ENCODE peak calls at places on chromosomes 3 and 15, in six cellular contexts. Y is IMR-90, M is mesenchymal stem cell, I is H9, F is H1, T is trophoblast cell. X is an unnamed sample.

GRCh38 chr3:185353225-185353624 is 9.7 kb upstream of the MAP3K13 start:
- DNase-seq in I (no peak), T (no peak), Y (no peak), F (no peak), M (no peak), X (no peak)

GRCh38 chr3:121737644-121738043 is 11.9 kb downstream of the GOLGB1 start:
- DNase-seq in M (no peak), I (no peak), F (no peak), Y (no peak), T (no peak), X (no peak)

GRCh38 chr3:159828542-159828943 is 160.1 kb upstream of the IL12A start:
- DNase-seq in M (peak; percentile 69), F (no peak), I (no peak), T (peak; percentile 75), Y (peak; percentile 68), X (no peak)

GRCh38 chr3:138173769-138174420 is 826 bp downstream of the DBR1 start:
- DNase-seq in T (peak; percentile 21), I (no peak), M (no peak), Y (no peak), F (no peak), X (no peak)

GRCh38 chr15:100879461-100880138 is at the start of gene ALDH1A3:
- DNase-seq in I (peak; percentile 52), Y (peak; percentile 16), T (peak; percentile 16), M (peak; percentile 48), F (no peak), X (no peak)

GRCh38 chr15:45618813-45619212 is 16.0 kb upstream of the SQOR start:
- DNase-seq in Y (no peak), F (no peak), T (no peak), M (no peak), I (no peak), X (no peak)

GRCh38 chr3:58306662-58307286 is 454 bp downstream of the HTD2 start:
- DNase-seq in F (no peak), T (peak; percentile 43), Y (peak; percentile 30), I (peak; percentile 54), M (peak; percentile 65), X (no peak)

GRCh38 chr3:111998661-111999641 is at the start of gene TAGLN3:
- DNase-seq in I (peak; percentile 68), F (no peak), M (peak; percentile 30), T (no peak), Y (no peak), X (peak; percentile 95)

GRCh38 chr15:96047255-96047931 is 283.1 kb upstream of the NR2F2 start:
- DNase-seq in M (peak; percentile 61), T (peak; percentile 86), F (no peak), I (no peak), Y (peak; percentile 98), X (no peak)

GRCh38 chr3:128080323-128080898 is 28.2 kb downstream of the SEC61A1 start:
- DNase-seq in Y (peak; percentile 98), T (no peak), F (no peak), M (peak; percentile 92), I (no peak), X (no peak)

GRCh38 chr3:108806316-108806715 is 16.3 kb upstream of the TRAT1 start:
- DNase-seq in M (no peak), T (no peak), Y (no peak), I (no peak), F (no peak), X (no peak)

GRCh38 chr15:48645558-48646330 is at the start of gene FBN1:
- DNase-seq in M (peak; percentile 95), Y (peak; percentile 90), F (peak; percentile 39), I (peak; percentile 77), T (peak; percentile 84), X (peak; percentile 91)

GRCh38 chr3:100913870-100914654 is 79.2 kb downstream of the ABI3BP start:
- DNase-seq in F (no peak), I (no peak), T (no peak), M (peak; percentile 45), Y (peak; percentile 4), X (no peak)

GRCh38 chr15:41790756-41791546 is 16.7 kb downstream of the MAPKBP1 start:
- DNase-seq in Y (peak; percentile 79), F (no peak), I (no peak), T (no peak), M (peak; percentile 90), X (no peak)

GRCh38 chr15:55820043-55820442 is 77.1 kb upstream of the PRTG start:
- DNase-seq in T (no peak), M (no peak), Y (no peak), I (no peak), F (no peak), X (no peak)

GRCh38 chr15:66772967-66773873 is 71.2 kb downstream of the SMAD6 start:
- DNase-seq in I (no peak), F (no peak), T (no peak), M (no peak), Y (no peak), X (peak; percentile 68)

GRCh38 chr15:25469377-25469776 is 30.6 kb upstream of the UBE3A start:
- DNase-seq in Y (no peak), I (no peak), F (no peak), M (no peak), T (no peak), X (no peak)

DNA sequence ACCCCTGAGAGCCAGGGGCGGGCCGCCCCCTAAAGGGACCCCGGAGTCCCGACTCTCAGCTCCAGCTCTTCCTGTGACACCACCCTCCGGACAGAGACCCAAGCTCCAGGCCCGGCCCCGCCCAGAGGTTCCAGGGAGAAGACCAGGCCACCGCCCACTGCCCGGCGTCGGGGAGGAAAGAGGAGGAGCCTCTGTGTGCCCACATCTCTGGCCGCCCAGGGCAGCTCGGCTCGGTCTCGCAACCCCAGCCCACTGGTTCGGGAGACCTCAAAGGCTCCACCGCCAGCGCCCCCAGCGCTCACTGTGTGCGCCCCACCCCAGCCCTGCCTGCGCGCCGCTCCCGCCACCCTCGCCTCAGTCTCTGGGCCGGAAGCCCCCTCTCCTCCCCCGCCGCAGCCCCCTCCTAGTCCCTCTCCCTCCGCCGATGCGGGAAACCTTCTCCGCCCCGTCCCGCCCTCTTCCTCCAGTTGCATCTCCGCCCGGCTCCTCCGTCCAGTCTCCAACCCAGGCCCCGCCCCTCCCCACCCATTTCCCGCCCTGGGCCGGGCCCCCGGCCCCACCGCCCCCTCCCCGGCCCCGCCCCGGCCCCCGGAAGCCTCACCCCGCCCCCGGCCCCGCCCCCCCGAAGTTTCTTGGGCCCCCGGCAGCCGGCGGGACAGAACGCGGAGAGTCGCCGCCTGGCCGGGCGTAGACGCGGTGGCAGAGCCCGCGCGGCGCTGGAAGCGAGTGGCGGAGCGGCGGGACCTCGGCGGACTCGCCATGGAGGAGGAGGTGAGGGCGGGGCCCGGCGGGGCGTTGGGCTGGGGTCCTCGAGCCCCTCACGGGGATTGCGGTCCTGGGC is at the start of gene PLEKHO2:
- DNase-seq in Y (peak; percentile 92), F (peak; percentile 87), I (peak; percentile 99), M (peak; percentile 96), T (peak; percentile 94), X (peak; percentile 95)
- H3K18ac ChIP-seq in Y (peak within 1 kb of the TSS; percentile 76), F (peak within 1 kb of the TSS; percentile 96), I (peak within 1 kb of the TSS; percentile 32), M (peak within 1 kb of the TSS; percentile 97), T (peak within 1 kb of the TSS; percentile 73), X (peak within 1 kb of the TSS; percentile 99)

DNA sequence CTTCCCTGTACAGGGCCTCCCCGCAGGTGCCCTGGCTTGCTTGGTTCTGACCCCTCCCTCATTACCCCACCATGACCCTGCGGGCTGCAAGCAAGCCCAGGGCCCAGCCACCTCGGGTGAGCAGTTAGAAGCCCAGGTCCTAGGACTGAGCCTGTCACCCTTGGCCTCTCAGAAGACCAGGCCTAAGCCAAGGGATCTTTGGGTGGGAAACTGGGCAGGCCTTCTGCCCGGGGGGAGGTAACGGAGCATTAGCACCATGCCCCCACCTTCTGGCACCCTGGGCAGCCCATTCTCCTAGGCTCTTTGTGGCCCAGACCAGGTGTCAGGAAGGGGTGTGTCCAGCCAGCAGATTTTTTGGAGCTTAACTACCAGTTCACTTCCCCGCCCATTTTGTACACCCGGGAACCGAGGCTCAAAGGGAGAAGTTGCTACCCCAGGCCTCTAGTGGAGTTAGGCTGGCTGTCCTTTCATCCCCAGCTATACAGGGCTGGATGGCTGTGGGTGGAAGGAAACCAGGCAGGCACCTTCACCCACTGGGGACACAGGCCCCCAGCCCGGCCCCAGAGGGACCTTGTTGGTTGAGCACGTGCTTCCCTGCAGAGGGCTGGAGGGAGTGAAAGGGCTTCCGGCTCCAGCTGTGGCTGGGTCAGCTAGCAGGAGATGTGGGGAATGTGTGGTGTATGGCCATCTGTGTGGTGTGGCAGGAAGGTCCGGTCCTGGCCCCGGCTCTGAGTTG is 1.4 kb downstream of the CSK start:
- DNase-seq in I (no peak), T (peak; percentile 73), F (no peak), Y (peak; percentile 36), M (peak; percentile 58), X (no peak)
- H3K14ac ChIP-seq in I (no peak overlapping the region), T (peak overlapping the region; percentile 69), F (no peak overlapping the region), Y (peak overlapping the region; percentile 87), M (peak overlapping the region; percentile 97), X (peak overlapping the region; percentile 48)

GRCh38 chr3:87033205-87033604 is 42.3 kb upstream of the VGLL3 start:
- DNase-seq in I (no peak), T (no peak), Y (no peak), M (no peak), F (no peak), X (no peak)
- H3K18ac ChIP-seq in I (no peak overlapping the region), T (no peak overlapping the region), Y (no peak overlapping the region), M (no peak overlapping the region), F (no peak overlapping the region), X (no peak overlapping the region)

GRCh38 chr15:58962662-58963565 is 24.5 kb upstream of the RNF111 start:
- DNase-seq in T (peak; percentile 73), Y (no peak), F (no peak), M (no peak), I (no peak), X (no peak)

GRCh38 chr15:58962136-58962535 is 25.3 kb upstream of the RNF111 start:
- DNase-seq in T (peak; percentile 84), I (no peak), Y (no peak), M (no peak), F (no peak), X (no peak)

GRCh38 chr15:58966698-58967097 is 20.8 kb upstream of the RNF111 start:
- DNase-seq in I (no peak), F (no peak), Y (peak; percentile 59), M (no peak), T (no peak), X (no peak)

DNA sequence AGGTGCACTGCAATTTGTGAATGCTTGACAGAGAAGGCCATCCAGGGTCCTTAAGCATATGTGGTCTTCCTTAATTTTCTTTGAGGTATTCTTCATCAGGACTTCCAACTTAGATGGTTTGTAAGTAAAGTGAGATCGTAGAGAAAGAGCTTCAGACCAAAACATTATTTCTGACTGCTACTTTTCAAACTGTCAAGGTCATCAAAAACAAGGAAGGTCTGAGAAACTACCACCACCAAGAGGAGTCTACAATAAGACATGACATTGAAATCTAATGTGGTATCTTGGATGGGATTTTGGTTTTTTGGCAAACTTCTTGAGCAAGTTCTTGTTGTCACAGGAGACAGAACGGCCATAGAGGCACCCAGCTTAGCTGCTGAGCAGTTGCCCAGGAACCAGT is 20.0 kb upstream of the RNF111 start:
- DNase-seq in F (no peak), Y (no peak), T (no peak), I (no peak), M (no peak), X (no peak)
- H3K14ac ChIP-seq in F (no peak overlapping the region), Y (no peak overlapping the region), T (no peak overlapping the region), I (no peak overlapping the region), M (no peak overlapping the region), X (no peak overlapping the region)